ENCODE peak calls at places on chromosomes 16 and 17, in five cellular contexts. W, A, F, B and M are unnamed samples.

GRCh38 chr17:18374216-18374615 is 3.4 kb upstream of the EVPLL start:
- DNase-seq in W (no peak), A (no peak), F (no peak), B (no peak), M (peak; percentile 94)

GRCh38 chr17:81537343-81537855 is 9.2 kb downstream of the FSCN2 start:
- DNase-seq in W (no peak), A (peak; percentile 86), F (peak; percentile 94), B (no peak), M (peak; percentile 44)

GRCh38 chr16:79505344-79505743 is 95.2 kb downstream of the MAF start:
- DNase-seq in W (no peak), A (no peak), F (no peak), B (no peak), M (no peak)

GRCh38 chr16:19130852-19131808 is 17.4 kb downstream of the ITPRIPL2 start:
- DNase-seq in W (no peak), A (no peak), F (no peak), B (peak; percentile 95), M (no peak)

GRCh38 chr17:2931426-2931825 is 132.0 kb downstream of the OR1D5 start:
- DNase-seq in W (no peak), A (no peak), F (peak; percentile 52), B (no peak), M (no peak)

GRCh38 chr16:66853261-66854139 is 9.3 kb downstream of the CA7 start:
- DNase-seq in W (no peak), A (no peak), F (no peak), B (no peak), M (no peak)

GRCh38 chr17:671076-671762 is 43.4 kb downstream of the VPS53 start:
- DNase-seq in W (no peak), A (no peak), F (no peak), B (no peak), M (peak; percentile 91)

GRCh38 chr16:1772362-1772907 is at the start of gene EME2:
- DNase-seq in W (peak; percentile 14), A (no peak), F (no peak), B (peak; percentile 56), M (peak; percentile 35)

GRCh38 chr17:31489295-31490018 is 98.0 kb downstream of the RAB11FIP4 start:
- DNase-seq in W (no peak), A (peak; percentile 82), F (peak; percentile 96), B (no peak), M (peak; percentile 98)

GRCh38 chr16:50360033-50360778 is 8.6 kb downstream of the BRD7 start:
- DNase-seq in W (no peak), A (no peak), F (no peak), B (peak; percentile 23), M (peak; percentile 77)

GRCh38 chr17:15334266-15334665 is 7.1 kb downstream of the TEKT3 start:
- DNase-seq in W (no peak), A (no peak), F (no peak), B (peak; percentile 2), M (peak; percentile 22)

GRCh38 chr17:31416503-31416923 is 25.0 kb downstream of the RAB11FIP4 start:
- DNase-seq in W (peak; percentile 33), A (no peak), F (peak; percentile 33), B (no peak), M (no peak)

GRCh38 chr17:12613566-12613965 is 52.1 kb upstream of the MYOCD start:
- DNase-seq in W (no peak), A (no peak), F (no peak), B (peak; percentile 42), M (peak; percentile 25)

GRCh38 chr16:25222959-25223358 is 6.2 kb downstream of the AQP8 start:
- DNase-seq in W (no peak), A (no peak), F (no peak), B (no peak), M (no peak)

GRCh38 chr17:45794840-45795239 is 10.7 kb downstream of the CRHR1 start:
- DNase-seq in W (no peak), A (no peak), F (peak; percentile 84), B (no peak), M (no peak)

GRCh38 chr17:44409309-44410028 is 20.0 kb upstream of the ITGA2B start:
- DNase-seq in W (no peak), A (no peak), F (no peak), B (no peak), M (no peak)

GRCh38 chr17:27207073-27207511 is 86.8 kb upstream of the WSB1 start:
- DNase-seq in W (no peak), A (no peak), F (no peak), B (peak; percentile 63), M (peak; percentile 2)

GRCh38 chr16:19450186-19450585 is 32.5 kb downstream of the TMC5 start:
- DNase-seq in W (no peak), A (no peak), F (no peak), B (no peak), M (no peak)

GRCh38 chr16:29745853-29746345 is at the start of gene C16orf54:
- DNase-seq in W (no peak), A (peak; percentile 65), F (no peak), B (no peak), M (peak; percentile 19)

GRCh38 chr17:73291260-73291801 is 20.5 kb downstream of the CDC42EP4 start:
- DNase-seq in W (no peak), A (no peak), F (peak; percentile 25), B (peak; percentile 87), M (peak; percentile 69)

GRCh38 chr16:65481956-65482355 is 360.1 kb upstream of the CDH11 start:
- DNase-seq in W (no peak), A (no peak), F (no peak), B (no peak), M (no peak)

GRCh38 chr16:86455116-86455515 is 55.2 kb upstream of the FOXF1 start:
- DNase-seq in W (no peak), A (no peak), F (no peak), B (peak; percentile 79), M (no peak)

GRCh38 chr16:81094771-81095251 is 1.4 kb downstream of the GCSH start:
- DNase-seq in W (no peak), A (no peak), F (no peak), B (peak; percentile 17), M (peak; percentile 82)

GRCh38 chr16:11045441-11045840 is 101.1 kb downstream of the CLEC16A start:
- DNase-seq in W (no peak), A (no peak), F (no peak), B (no peak), M (no peak)

GRCh38 chr16:76653390-76654026 is 376.3 kb downstream of the CNTNAP4 start:
- DNase-seq in W (peak; percentile 35), A (no peak), F (peak; percentile 41), B (peak; percentile 69), M (peak; percentile 74)

GRCh38 chr16:50136399-50136798 is 16.7 kb upstream of the TENT4B start:
- DNase-seq in W (no peak), A (no peak), F (no peak), B (no peak), M (no peak)

GRCh38 chr17:15406081-15406480 is 61.3 kb downstream of the CDRT4 start:
- DNase-seq in W (no peak), A (no peak), F (no peak), B (peak; percentile 30), M (no peak)

GRCh38 chr17:28716740-28717577 is 709 bp downstream of the RAB34 start:
- DNase-seq in W (peak; percentile 51), A (no peak), F (peak; percentile 55), B (peak; percentile 62), M (peak; percentile 27)

GRCh38 chr17:28715217-28715616 is 2.5 kb downstream of the RAB34 start:
- DNase-seq in W (no peak), A (no peak), F (no peak), B (no peak), M (no peak)

GRCh38 chr17:28718317-28718672 is 627 bp upstream of the RAB34 start:
- DNase-seq in W (peak; percentile 73), A (no peak), F (no peak), B (no peak), M (no peak)

GRCh38 chr17:28718990-28719433 is 773 bp upstream of the RPL23A start:
- DNase-seq in W (no peak), A (no peak), F (no peak), B (no peak), M (no peak)

GRCh38 chr17:28717578-28718316 is at the start of gene RAB34:
- DNase-seq in W (peak; percentile 92), A (peak; percentile 92), F (peak; percentile 99), B (peak; percentile 94), M (peak; percentile 21)
- H2BK5ac ChIP-seq in W (peak within 1 kb of the TSS; percentile 70), A (peak within 1 kb of the TSS; percentile 99), F (no peak within 1 kb of the TSS), B (peak within 1 kb of the TSS; percentile 99), M (peak within 1 kb of the TSS; percentile 97)

GRCh38 chr16:70512456-70512855 is 10.9 kb downstream of the COG4 start:
- DNase-seq in W (no peak), A (no peak), F (no peak), B (no peak), M (peak; percentile 58)
- H2BK12ac ChIP-seq in W (no peak overlapping the region), A (no peak overlapping the region), F (no peak overlapping the region), B (no peak overlapping the region), M (no peak overlapping the region)

GRCh38 chr17:50672831-50673551 is 34.7 kb downstream of the ANKRD40 start:
- DNase-seq in W (no peak), A (no peak), F (no peak), B (no peak), M (no peak)
- H2AK5ac ChIP-seq in W (peak overlapping the region; percentile 96), A (no peak overlapping the region), F (no peak overlapping the region), B (peak overlapping the region; percentile 5), M (no peak overlapping the region)

GRCh38 chr17:78933025-78933958 is 8.1 kb upstream of the TIMP2 start:
- DNase-seq in W (no peak), A (no peak), F (peak; percentile 35), B (peak; percentile 98), M (peak; percentile 93)
- H2BK5ac ChIP-seq in W (no peak overlapping the region), A (no peak overlapping the region), F (no peak overlapping the region), B (peak overlapping the region; percentile 87), M (no peak overlapping the region)

GRCh38 chr17:21002309-21003006 is 40.4 kb downstream of the USP22 start:
- DNase-seq in W (no peak), A (no peak), F (no peak), B (no peak), M (no peak)
- H2BK12ac ChIP-seq in W (no peak overlapping the region), A (no peak overlapping the region), F (no peak overlapping the region), B (no peak overlapping the region), M (no peak overlapping the region)

GRCh38 chr16:51898872-51899271 is 648.1 kb downstream of the TOX3 start:
- DNase-seq in W (no peak), A (no peak), F (no peak), B (no peak), M (no peak)
- H2AK5ac ChIP-seq in W (no peak overlapping the region), A (no peak overlapping the region), F (no peak overlapping the region), B (no peak overlapping the region), M (no peak overlapping the region)

GRCh38 chr16:12141073-12141472 is 164.5 kb downstream of the SNX29 start:
- DNase-seq in W (no peak), A (no peak), F (no peak), B (no peak), M (no peak)
- H2BK5ac ChIP-seq in W (no peak overlapping the region), A (no peak overlapping the region), F (no peak overlapping the region), B (no peak overlapping the region), M (no peak overlapping the region)

GRCh38 chr17:40816569-40816968 is 5.8 kb downstream of the KRT10 start:
- DNase-seq in W (no peak), A (no peak), F (no peak), B (no peak), M (no peak)
- H2BK12ac ChIP-seq in W (no peak overlapping the region), A (no peak overlapping the region), F (no peak overlapping the region), B (no peak overlapping the region), M (no peak overlapping the region)